ENCODE peak calls at places on chromosomes 13 and 19, in eight cellular contexts. A is H9; H is ACHN; P is adrenal gland; L is occipital lobe; N is stimulated activated CD4-positive, alpha-beta T cell treated with anti-CD3 and anti-CD28 coated beads, Interleukin-2, amount 100 ng/mL, for 48 hours; S is HEK293T; D is caudate nucleus. J is an unnamed sample.

GRCh38 chr13:21637296-21637695 is 33.3 kb upstream of the MICU2 start:
- DNase-seq in A (no peak), H (peak), P (peak), L (peak), N (no peak), S (no peak), D (no peak), J (no peak)

GRCh38 chr19:38252935-38253691 is 3.1 kb downstream of the PPP1R14A start:
- DNase-seq in A (no peak), H (no peak), P (peak), L (peak), N (no peak), S (no peak), D (peak), J (no peak)

GRCh38 chr13:48944221-48944620 is 31.5 kb upstream of the FNDC3A start:
- DNase-seq in A (no peak), H (no peak), P (no peak), L (no peak), N (no peak), S (no peak), D (no peak), J (no peak)

GRCh38 chr19:33394006-33394722 is 20.7 kb downstream of the CEBPG start:
- DNase-seq in A (no peak), H (no peak), P (no peak), L (no peak), N (no peak), S (no peak), D (no peak), J (no peak)

GRCh38 chr13:66943530-66943929 is 286.6 kb downstream of the PCDH9 start:
- DNase-seq in A (no peak), H (no peak), P (no peak), L (no peak), N (no peak), S (no peak), D (no peak), J (no peak)

GRCh38 chr13:110932588-110932987 is 17.7 kb upstream of the ANKRD10 start:
- DNase-seq in A (no peak), H (no peak), P (no peak), L (no peak), N (no peak), S (no peak), D (no peak), J (no peak)

GRCh38 chr19:1098177-1099051 is 3.2 kb upstream of the POLR2E start:
- DNase-seq in A (no peak), H (no peak), P (no peak), L (no peak), N (no peak), S (no peak), D (no peak), J (no peak)

GRCh38 chr19:35177377-35178274 is 23.1 kb downstream of the FXYD5 start:
- DNase-seq in A (peak), H (no peak), P (no peak), L (no peak), N (no peak), S (no peak), D (no peak), J (no peak)

GRCh38 chr19:33796164-33797100 is at the start of gene KCTD15:
- DNase-seq in A (peak), H (peak), P (no peak), L (no peak), N (peak), S (peak), D (no peak), J (no peak)

GRCh38 chr13:39603424-39603947 is 493 bp upstream of the LHFPL6 start:
- DNase-seq in A (peak), H (peak), P (peak), L (no peak), N (no peak), S (no peak), D (no peak), J (no peak)

GRCh38 chr13:109785141-109785891 is 1.1 kb downstream of the IRS2 start:
- DNase-seq in A (peak), H (peak), P (peak), L (peak), N (no peak), S (no peak), D (peak), J (peak)

GRCh38 chr13:23751195-23751594 is 138.0 kb downstream of the MIPEP start:
- DNase-seq in A (no peak), H (no peak), P (no peak), L (no peak), N (no peak), S (no peak), D (no peak), J (no peak)

GRCh38 chr13:80303225-80303811 is 37.6 kb downstream of the SPRY2 start:
- DNase-seq in A (no peak), H (no peak), P (no peak), L (no peak), N (no peak), S (no peak), D (no peak), J (no peak)

GRCh38 chr13:76397413-76397812 is 488.8 kb downstream of the KCTD12 start:
- DNase-seq in A (no peak), H (no peak), P (no peak), L (no peak), N (no peak), S (no peak), D (no peak), J (no peak)

GRCh38 chr13:83825676-83826075 is 56.6 kb downstream of the SLITRK1 start:
- DNase-seq in A (no peak), H (no peak), P (no peak), L (peak), N (no peak), S (no peak), D (peak), J (no peak)

GRCh38 chr13:76017861-76018556 is 381.9 kb downstream of the LMO7 start:
- DNase-seq in A (no peak), H (no peak), P (no peak), L (no peak), N (no peak), S (no peak), D (no peak), J (no peak)

GRCh38 chr13:26623125-26623524 is 65.6 kb downstream of the WASF3 start:
- DNase-seq in A (no peak), H (no peak), P (no peak), L (no peak), N (no peak), S (no peak), D (no peak), J (no peak)

GRCh38 chr13:53758946-53759345 is 730.3 kb downstream of the OLFM4 start:
- DNase-seq in A (no peak), H (no peak), P (no peak), L (no peak), N (no peak), S (no peak), D (no peak), J (no peak)

GRCh38 chr19:15159251-15159650 is 41.5 kb downstream of the NOTCH3 start:
- DNase-seq in A (no peak), H (peak), P (no peak), L (no peak), N (no peak), S (no peak), D (no peak), J (no peak)

GRCh38 chr19:47032171-47032811 is 12.7 kb downstream of the NPAS1 start:
- DNase-seq in A (peak), H (peak), P (no peak), L (no peak), N (no peak), S (peak), D (peak), J (peak)

GRCh38 chr19:43778651-43779050 is 2.1 kb downstream of the KCNN4 start:
- DNase-seq in A (no peak), H (no peak), P (no peak), L (no peak), N (no peak), S (no peak), D (no peak), J (no peak)

GRCh38 chr13:75175575-75175974 is 306.4 kb downstream of the TBC1D4 start:
- DNase-seq in A (no peak), H (no peak), P (no peak), L (no peak), N (no peak), S (no peak), D (no peak), J (no peak)

GRCh38 chr19:34853369-34853768 is 73.3 kb upstream of the ZNF30 start:
- DNase-seq in A (no peak), H (no peak), P (no peak), L (no peak), N (no peak), S (no peak), D (no peak), J (no peak)